ENCODE peak calls at places on chromosomes 11 and 22, in six cellular contexts. P is PC-3, Z is GM23338, U is GM23248, D is neural progenitor cell, C is MM.1S. W is an unnamed sample.

GRCh38 chr11:26976389-26976788 is 17.5 kb upstream of the FIBIN start:
- DNase-seq in U (peak; percentile 41), Z (no peak), C (no peak), P (peak; percentile 50), D (no peak), W (no peak)

GRCh38 chr11:121467965-121468364 is 15.2 kb upstream of the SORL1-AS1 start:
- DNase-seq in U (peak; percentile 24), P (no peak), D (no peak), Z (no peak), C (no peak), W (no peak)

GRCh38 chr11:889686-890475 is 20.7 kb downstream of the CHID1 start:
- DNase-seq in U (no peak), Z (peak; percentile 77), D (peak; percentile 35), P (no peak), C (no peak), W (no peak)

GRCh38 chr11:131109256-131109655 is 193.0 kb upstream of the SNX19 start:
- DNase-seq in P (peak; percentile 59), U (peak; percentile 81), Z (no peak), D (no peak), C (no peak), W (no peak)

GRCh38 chr11:71179877-71180276 is 72.5 kb downstream of the SHANK2 start:
- DNase-seq in D (no peak), C (no peak), Z (no peak), P (no peak), U (no peak), W (no peak)

GRCh38 chr11:115334932-115335788 is 169.1 kb downstream of the CADM1 start:
- DNase-seq in P (peak; percentile 63), D (peak; percentile 23), C (peak; percentile 63), Z (peak; percentile 51), U (peak; percentile 34), W (no peak)

GRCh38 chr11:71428861-71429435 is 19.2 kb downstream of the DHCR7 start:
- DNase-seq in D (no peak), C (no peak), P (no peak), Z (no peak), U (no peak), W (no peak)

GRCh38 chr11:58958500-58958899 is 19.2 kb downstream of the GLYATL1 start:
- DNase-seq in Z (peak; percentile 73), U (peak; percentile 28), P (peak; percentile 44), C (peak; percentile 61), D (peak; percentile 49), W (no peak)

GRCh38 chr22:49788492-49788891 is 39.2 kb downstream of the BRD1 start:
- DNase-seq in C (no peak), U (peak; percentile 67), P (no peak), Z (no peak), D (no peak), W (no peak)

GRCh38 chr22:27720860-27721259 is 80.7 kb downstream of the MN1 start:
- DNase-seq in U (peak; percentile 33), C (no peak), Z (no peak), D (no peak), P (no peak), W (no peak)

GRCh38 chr11:64801591-64802369 is 1.2 kb downstream of the MAP4K2 start:
- DNase-seq in D (no peak), P (no peak), Z (no peak), U (no peak), C (no peak), W (no peak)

GRCh38 chr22:27097933-27098332 is 440.5 kb downstream of the MIAT start:
- DNase-seq in U (no peak), C (no peak), Z (peak; percentile 20), P (no peak), D (no peak), W (no peak)

GRCh38 chr22:39996732-39997131 is 2.0 kb downstream of the FAM83F start:
- DNase-seq in U (no peak), D (no peak), Z (no peak), P (no peak), C (no peak), W (no peak)

GRCh38 chr11:68441466-68442230 is 18.9 kb upstream of the PPP6R3 start:
- DNase-seq in Z (no peak), P (no peak), U (peak; percentile 23), D (peak; percentile 40), C (no peak), W (no peak)

GRCh38 chr11:92308366-92308765 is 83.7 kb downstream of the FAT3 start:
- DNase-seq in P (no peak), Z (no peak), C (no peak), U (no peak), D (no peak), W (no peak)

GRCh38 chr11:107898270-107898669 is 30.0 kb upstream of the RAB39A start:
- DNase-seq in Z (peak; percentile 62), D (peak; percentile 44), C (peak; percentile 40), U (peak; percentile 75), P (peak; percentile 81), W (peak; percentile 58)

GRCh38 chr22:41022470-41023298 is 69.7 kb upstream of the EP300 start:
- DNase-seq in U (peak; percentile 93), D (peak; percentile 91), C (peak; percentile 91), P (peak; percentile 74), Z (peak; percentile 96), W (peak; percentile 92)

GRCh38 chr11:9849384-9849783 is 185.5 kb downstream of the SWAP70 start:
- DNase-seq in Z (no peak), C (no peak), D (no peak), U (no peak), P (no peak), W (no peak)

GRCh38 chr11:35159111-35159510 is 20.1 kb downstream of the CD44 start:
- DNase-seq in U (no peak), D (no peak), C (no peak), P (no peak), Z (no peak), W (no peak)

GRCh38 chr11:35158371-35159081 is 19.6 kb downstream of the CD44 start:
- DNase-seq in P (no peak), Z (no peak), D (no peak), C (no peak), U (peak; percentile 50), W (no peak)

GRCh38 chr11:35160902-35161585 is 22.1 kb downstream of the CD44 start:
- DNase-seq in D (no peak), Z (no peak), C (no peak), P (no peak), U (no peak), W (no peak)

GRCh38 chr11:35162795-35163194 is 23.8 kb downstream of the CD44 start:
- DNase-seq in C (no peak), U (peak; percentile 78), D (no peak), P (peak; percentile 37), Z (no peak), W (no peak)

DNA sequence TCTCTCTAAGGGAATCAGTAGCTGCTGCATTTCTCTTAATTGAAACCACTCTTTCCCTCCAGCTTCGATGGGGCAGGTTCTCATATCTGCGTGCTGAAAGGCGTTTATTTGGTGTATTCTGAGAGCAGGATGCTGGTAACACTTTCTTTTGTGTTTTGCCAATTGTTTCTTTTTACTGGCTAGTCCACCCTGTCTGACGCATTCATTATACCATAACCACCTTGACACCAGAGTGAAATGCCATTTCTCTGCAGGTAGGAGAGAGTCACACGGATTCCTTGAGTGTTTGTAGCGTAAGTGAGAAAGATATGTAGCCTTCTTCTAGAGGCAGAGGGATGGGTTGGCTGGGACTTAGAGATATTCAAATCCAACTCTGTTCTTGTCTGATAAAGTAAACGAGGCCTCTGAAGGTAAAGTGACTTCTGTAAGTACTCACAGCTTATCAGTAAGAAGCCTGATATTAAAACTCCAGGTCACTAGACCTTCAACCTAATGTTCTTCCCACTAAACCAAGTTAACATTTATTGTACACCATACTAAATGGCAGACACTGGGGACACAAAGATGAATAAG is 21.4 kb downstream of the CD44 start:
- DNase-seq in Z (no peak), D (no peak), P (no peak), C (no peak), U (no peak), W (no peak)
- H3F3A ChIP-seq in Z (no peaks in the 10 kb centered on the region), D (no peaks in the 10 kb centered on the region), P (no peaks in the 10 kb centered on the region), C (peaks cover 36% of the 10 kb centered on the region), U (peaks cover 96% of the 10 kb centered on the region), W (peaks cover 91% of the 10 kb centered on the region)

DNA sequence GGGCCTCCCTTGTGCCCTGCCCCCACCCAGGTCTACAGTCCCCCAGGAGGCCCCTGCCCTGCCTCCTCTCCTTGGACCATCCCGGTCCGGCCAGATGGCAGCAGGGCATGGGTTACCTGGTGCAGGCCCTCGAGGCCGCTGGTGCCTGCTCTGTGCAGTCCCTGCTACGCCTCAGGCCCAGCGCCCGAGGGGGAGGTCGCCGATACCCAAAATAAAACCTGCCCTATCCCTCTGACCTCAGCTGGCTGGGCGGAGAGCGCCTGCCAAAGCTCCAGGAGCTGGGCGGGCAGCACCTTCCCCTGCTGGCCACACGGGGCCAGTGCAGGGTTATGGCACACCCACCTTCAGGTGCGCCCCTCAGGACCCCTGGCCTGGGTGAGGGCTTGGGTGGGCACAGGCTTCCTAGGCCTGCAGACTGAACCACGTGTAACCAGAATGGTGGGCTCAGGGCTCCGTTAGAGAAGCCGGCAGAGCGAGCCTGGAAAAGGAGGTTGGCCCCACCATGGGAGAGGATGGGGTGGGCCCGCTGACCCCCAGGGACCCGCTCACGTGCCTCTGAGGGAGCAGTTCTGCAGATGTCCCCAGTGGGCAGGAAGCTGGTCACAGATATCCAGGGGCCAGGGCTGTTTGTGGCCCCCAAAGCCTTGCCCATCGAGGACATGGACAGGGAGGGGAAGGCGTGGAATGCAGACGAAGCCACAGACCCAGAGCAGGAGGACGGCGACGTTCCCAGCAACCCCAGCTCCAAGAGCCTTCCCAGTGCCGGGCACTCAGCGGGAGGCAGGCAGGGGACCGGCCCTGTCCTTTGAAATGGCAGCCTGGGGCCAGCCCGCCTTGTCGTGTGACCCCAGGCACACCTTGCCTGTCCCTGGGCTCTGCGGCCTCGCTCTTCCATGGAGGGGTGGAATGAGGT is 1.7 kb upstream of the TNNT3 start:
- DNase-seq in U (peak; percentile 12), C (no peak), P (no peak), Z (peak; percentile 59), D (peak; percentile 42), W (no peak)
- TF ChIP-seq EZH2 in U (no peak), C (no peak), P (no peak), Z (no peak), D (no peak), W (no peak)

GRCh38 chr11:3056296-3057068 is 741 bp downstream of the CARS1 start:
- DNase-seq in C (no peak), Z (peak; percentile 38), D (peak; percentile 29), P (peak; percentile 14), U (peak; percentile 46), W (no peak)
- H3F3A ChIP-seq in C (no peaks in the 10 kb centered on the region), Z (no peaks in the 10 kb centered on the region), D (no peaks in the 10 kb centered on the region), P (no peaks in the 10 kb centered on the region), U (peaks cover 18% of the 10 kb centered on the region), W (peaks cover 17% of the 10 kb centered on the region)

GRCh38 chr22:29470159-29470855 is 9.7 kb upstream of the NEFH start:
- DNase-seq in D (peak; percentile 94), U (peak; percentile 77), P (no peak), C (peak; percentile 26), Z (peak; percentile 94), W (no peak)
- TF ChIP-seq EZH2 in D (peak; percentile 37), U (no peak), P (no peak), C (no peak), Z (no peak), W (no peak)

GRCh38 chr11:111367411-111368284 is 11.4 kb downstream of the POU2AF1 start:
- DNase-seq in U (no peak), D (no peak), C (no peak), P (no peak), Z (no peak), W (no peak)

GRCh38 chr11:111372538-111372937 is 6.5 kb downstream of the POU2AF1 start:
- DNase-seq in D (no peak), P (no peak), C (no peak), U (no peak), Z (no peak), W (no peak)

GRCh38 chr11:111368285-111368560 is 10.9 kb downstream of the POU2AF1 start:
- DNase-seq in P (no peak), U (no peak), C (no peak), Z (no peak), D (no peak), W (no peak)

GRCh38 chr11:111370902-111371578 is 8.0 kb downstream of the POU2AF1 start:
- DNase-seq in P (no peak), Z (no peak), U (no peak), D (no peak), C (peak; percentile 89), W (no peak)

GRCh38 chr11:111370270-111370901 is 8.7 kb downstream of the POU2AF1 start:
- DNase-seq in C (no peak), D (no peak), U (no peak), Z (no peak), P (no peak), W (no peak)
- H3F3A ChIP-seq in C (peaks cover 64% of the 10 kb centered on the region), D (no peaks in the 10 kb centered on the region), U (no peaks in the 10 kb centered on the region), Z (no peaks in the 10 kb centered on the region), P (no peaks in the 10 kb centered on the region), W (no peaks in the 10 kb centered on the region)